ENCODE peak calls at places on chromosomes 3 and 15, in four cellular contexts. W is sigmoid colon, H is tibial nerve, L is A549. F is an unnamed sample.

GRCh38 chr3:8742921-8743605 is 9.5 kb downstream of the CAV3 start:
- DNase-seq in L (peak; percentile 19), W (no peak), H (no peak), F (no peak)

GRCh38 chr15:85155857-85156256 is 174.2 kb downstream of the PDE8A start:
- DNase-seq in L (no peak), W (no peak), H (no peak), F (no peak)

GRCh38 chr3:114194750-114195149 is 15.9 kb upstream of the DRD3 start:
- DNase-seq in W (no peak), L (no peak), H (no peak), F (no peak)

GRCh38 chr3:168100777-168101492 is 5.2 kb upstream of the GOLIM4 start:
- DNase-seq in W (no peak), L (no peak), H (no peak), F (no peak)

GRCh38 chr15:81296673-81297072 is 27.3 kb downstream of the STARD5 start:
- DNase-seq in L (no peak), W (peak; percentile 73), H (peak; percentile 37), F (no peak)

GRCh38 chr3:170142373-170142772 is 39.2 kb downstream of the PHC3 start:
- DNase-seq in L (no peak), H (no peak), W (no peak), F (no peak)

GRCh38 chr15:83206387-83206970 is 1.1 kb downstream of the HDGFL3 start:
- DNase-seq in W (peak; percentile 62), H (peak; percentile 6), L (peak; percentile 31), F (peak; percentile 57)

GRCh38 chr3:12408984-12409383 is 75.3 kb upstream of the TSEN2 start:
- DNase-seq in W (no peak), L (no peak), H (no peak), F (no peak)

GRCh38 chr15:69723404-69724097 is 270.9 kb downstream of the RPLP1 start:
- DNase-seq in W (peak; percentile 78), L (no peak), H (no peak), F (no peak)

GRCh38 chr3:64345351-64345750 is 120.1 kb upstream of the PRICKLE2 start:
- DNase-seq in W (peak; percentile 69), L (no peak), H (no peak), F (no peak)

GRCh38 chr3:196431193-196432136 is 762 bp downstream of the UBXN7 start:
- DNase-seq in H (peak; percentile 24), W (peak; percentile 65), L (peak; percentile 23), F (peak; percentile 49)

GRCh38 chr3:187999821-188000220 is 154.1 kb upstream of the LPP start:
- DNase-seq in H (no peak), W (no peak), L (no peak), F (no peak)

GRCh38 chr15:57321973-57322601 is 54.2 kb upstream of the CGNL1 start:
- DNase-seq in W (no peak), H (no peak), L (no peak), F (no peak)

GRCh38 chr15:74430510-74430951 is 3.2 kb downstream of the SEMA7A start:
- DNase-seq in L (no peak), H (no peak), W (no peak), F (no peak)

GRCh38 chr15:60580650-60581415 is 101.9 kb upstream of the ICE2 start:
- DNase-seq in L (no peak), H (no peak), W (no peak), F (no peak)

GRCh38 chr15:60583194-60583593 is 104.3 kb upstream of the ICE2 start:
- DNase-seq in H (no peak), L (no peak), W (no peak), F (no peak)

GRCh38 chr15:60576515-60576914 is 97.6 kb upstream of the ICE2 start:
- DNase-seq in W (no peak), H (no peak), L (no peak), F (no peak)

GRCh38 chr15:60582370-60583036 is 103.6 kb upstream of the ICE2 start:
- DNase-seq in W (no peak), L (no peak), H (no peak), F (no peak)

DNA sequence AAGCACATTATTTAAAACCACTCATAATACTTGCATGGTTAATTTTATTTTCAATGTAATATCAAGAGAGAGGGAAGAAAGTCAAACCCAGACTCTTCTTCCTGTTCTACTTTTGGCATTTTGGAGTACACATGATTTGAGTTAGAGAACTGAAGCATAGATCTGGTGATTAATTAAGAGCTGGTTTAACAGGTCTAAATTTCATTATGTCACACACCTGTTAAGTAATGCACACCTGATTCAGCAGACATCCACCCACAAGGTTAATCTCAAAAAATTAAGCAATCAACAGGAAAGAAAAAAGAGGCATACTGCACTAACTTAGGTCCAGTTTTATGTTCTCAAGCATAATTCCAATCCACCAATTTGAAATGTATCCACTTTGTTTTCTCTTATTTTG is 101.1 kb upstream of the ICE2 start:
- DNase-seq in H (no peak), W (no peak), L (no peak), F (no peak)
- H3K4me1 ChIP-seq in H (peaks cover 15% of the 10 kb centered on the region), W (no peaks in the 10 kb centered on the region), L (peaks cover 16% of the 10 kb centered on the region), F (peaks cover 11% of the 10 kb centered on the region)

DNA sequence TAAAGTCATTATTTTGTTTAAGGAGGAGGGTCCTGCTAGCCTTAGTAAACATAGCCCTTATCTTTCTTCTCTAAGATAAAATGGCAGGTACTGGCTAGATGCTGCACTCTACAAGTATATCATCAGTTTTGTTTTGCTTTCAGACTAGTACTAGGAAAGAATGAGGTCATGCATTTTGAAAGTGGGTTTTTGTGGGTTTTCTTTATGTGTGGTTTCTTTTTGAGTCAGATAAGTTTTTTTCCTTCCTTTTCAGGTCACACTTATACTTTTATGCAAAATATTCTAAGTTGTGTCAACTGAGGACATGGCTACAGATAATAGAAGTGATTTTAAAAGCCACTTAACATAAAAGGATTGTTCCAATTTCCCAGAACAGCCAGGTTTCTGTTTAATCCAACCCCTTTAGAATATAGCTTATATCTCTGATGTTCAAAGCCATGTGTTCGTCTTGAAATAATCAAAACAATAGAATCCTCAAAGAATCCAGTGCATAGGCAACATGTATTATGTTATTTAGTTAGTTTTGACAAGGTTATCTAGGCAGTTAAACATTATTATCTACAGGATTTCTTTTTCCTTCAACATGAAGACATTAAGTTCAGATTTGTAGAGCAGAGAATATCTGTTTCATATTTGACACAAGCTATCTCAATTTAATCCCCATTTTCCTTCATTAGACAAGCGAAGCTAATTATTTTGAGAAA is 406.2 kb downstream of the RBMS3 start:
- DNase-seq in L (no peak), H (no peak), W (no peak), F (no peak)
- TF ChIP-seq EP300 in L (no peak), H (no peak), W (no peak), F (no peak)

DNA sequence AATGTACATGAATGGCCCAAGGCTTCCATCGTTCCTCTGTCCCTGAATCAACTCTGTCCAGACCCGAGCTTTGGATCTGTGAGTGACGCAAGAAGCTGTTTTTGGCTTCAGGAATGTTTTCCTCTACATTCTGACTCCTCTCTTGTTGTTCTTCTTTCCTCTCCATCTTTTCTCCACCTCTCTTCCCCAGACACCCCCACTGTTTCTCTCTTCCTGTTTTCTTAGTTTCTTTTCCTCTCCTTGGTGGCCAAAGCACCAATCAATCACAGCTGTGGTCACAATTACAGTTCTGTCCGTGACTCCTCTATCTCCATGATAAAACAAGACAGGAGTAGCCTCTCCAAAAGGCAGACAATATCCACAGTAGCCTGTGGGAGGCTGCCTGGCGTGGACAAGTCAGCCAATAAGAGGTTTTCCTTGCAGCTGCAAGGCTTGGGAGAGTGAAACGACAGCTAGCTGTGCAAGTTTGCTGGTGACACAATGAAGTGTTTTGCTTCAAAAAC is 4.9 kb upstream of the TMEM212 start:
- DNase-seq in W (peak; percentile 83), H (peak; percentile 71), L (no peak), F (peak; percentile 64)
- H3K4me3 ChIP-seq in W (peak overlapping the region; percentile 25), H (peak overlapping the region; percentile 10), L (no peak overlapping the region), F (no peak overlapping the region)

GRCh38 chr3:30629736-30630135 is 23.3 kb downstream of the TGFBR2 start:
- DNase-seq in H (no peak), L (no peak), W (no peak), F (no peak)

GRCh38 chr3:30631237-30631961 is 25.0 kb downstream of the TGFBR2 start:
- DNase-seq in H (no peak), W (no peak), L (no peak), F (no peak)

GRCh38 chr3:30630238-30631030 is 24.0 kb downstream of the TGFBR2 start:
- DNase-seq in H (no peak), W (no peak), L (no peak), F (no peak)

GRCh38 chr3:30628188-30628930 is 22.0 kb downstream of the TGFBR2 start:
- DNase-seq in L (no peak), H (no peak), W (no peak), F (no peak)

DNA sequence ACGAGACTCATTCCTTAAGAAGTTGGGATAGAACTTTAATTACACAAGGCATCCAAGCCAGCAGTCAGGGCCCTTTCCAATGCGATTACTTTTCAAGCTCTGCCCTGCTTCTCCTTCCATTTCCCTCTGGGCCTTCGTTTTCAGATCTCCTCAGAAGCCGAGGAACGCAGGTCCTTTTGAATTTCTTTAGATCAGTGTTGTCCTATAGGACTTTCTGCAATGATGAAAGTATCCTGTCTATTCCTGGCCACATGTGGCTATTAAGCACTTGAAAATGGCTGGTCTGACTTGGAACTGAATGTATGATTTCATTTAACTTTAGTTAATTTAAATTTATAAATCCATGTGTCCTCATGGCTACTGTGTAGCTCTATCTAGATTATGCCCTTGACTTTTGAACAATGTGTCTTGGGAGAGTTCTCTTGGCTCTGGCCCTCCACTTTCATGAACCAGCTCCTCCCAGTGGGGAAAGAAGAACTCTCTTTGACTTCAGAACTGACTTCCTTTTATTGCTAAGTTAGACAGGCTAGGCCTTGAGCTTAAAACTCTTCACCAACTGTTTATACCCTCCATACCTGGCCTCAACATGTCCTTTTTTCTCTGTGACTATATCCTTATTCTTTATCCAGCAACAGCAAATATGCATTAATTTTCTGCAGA is 22.7 kb downstream of the TGFBR2 start:
- DNase-seq in H (no peak), W (no peak), L (no peak), F (no peak)
- H3K4me1 ChIP-seq in H (peaks cover 84% of the 10 kb centered on the region), W (no peaks in the 10 kb centered on the region), L (peaks cover 92% of the 10 kb centered on the region), F (peaks cover 10% of the 10 kb centered on the region)

GRCh38 chr3:43584043-43584826 is 37.6 kb downstream of the ANO10 start:
- DNase-seq in W (no peak), L (no peak), H (no peak), F (no peak)
- TF ChIP-seq EP300 in W (no peak), L (no peak), H (no peak), F (no peak)

F was measured in ovary.